ENCODE peak calls at places on chromosomes 2 and 18, in nine cellular contexts. T, O, A, U, J, H, W, B and S are unnamed samples.

GRCh38 chr2:203951366-203951902 is 14.9 kb downstream of the ICOS start:
- DNase-seq in T (no peak), O (no peak), A (peak; percentile 22), U (peak; percentile 82), J (no peak), H (no peak), W (no peak), B (no peak), S (no peak)

GRCh38 chr2:24724111-24724775 is 68.9 kb downstream of the PTRHD1 start:
- DNase-seq in T (no peak), O (no peak), A (no peak), U (no peak), J (no peak), H (no peak), W (no peak), B (no peak), S (no peak)

GRCh38 chr18:74378179-74378682 is 62.6 kb downstream of the C18orf63 start:
- DNase-seq in T (no peak), O (no peak), A (no peak), U (peak; percentile 53), J (no peak), H (peak; percentile 87), W (no peak), B (peak; percentile 18), S (no peak)

GRCh38 chr2:200308001-200308400 is 1.5 kb downstream of the SPATS2L start:
- DNase-seq in T (no peak), O (no peak), A (peak; percentile 25), U (no peak), J (no peak), H (no peak), W (no peak), B (no peak), S (no peak)

GRCh38 chr2:60586081-60586480 is 32.6 kb upstream of the BCL11A start:
- DNase-seq in T (no peak), O (no peak), A (no peak), U (no peak), J (no peak), H (no peak), W (no peak), B (no peak), S (no peak)

GRCh38 chr2:220748875-220749479 is 823.1 kb downstream of the EPHA4 start:
- DNase-seq in T (no peak), O (no peak), A (no peak), U (no peak), J (peak; percentile 33), H (no peak), W (no peak), B (no peak), S (no peak)

GRCh38 chr2:69645026-69645425 is 1.5 kb upstream of the AAK1 start:
- DNase-seq in T (no peak), O (no peak), A (no peak), U (no peak), J (no peak), H (no peak), W (no peak), B (no peak), S (no peak)

GRCh38 chr2:236731767-236732580 is 162.3 kb downstream of the ACKR3 start:
- DNase-seq in T (peak; percentile 95), O (no peak), A (no peak), U (no peak), J (no peak), H (peak; percentile 89), W (no peak), B (peak; percentile 78), S (no peak)